ENCODE peak calls at places on chromosome 2, in nine cellular contexts. C is activated CD8-positive, alpha-beta memory T cell treated with anti-CD3 and anti-CD28 coated beads, Interleukin-2, amount 10 ng/mL, durations not matched to agents 7 days and 5 days; W is cerebellar cortex; O is GM12865; A is stimulated activated CD4-positive, alpha-beta T cell treated with anti-CD3 and anti-CD28 coated beads, TNF-alpha, amount 100 ng/mL, for 48 hours; B is GM23338; L is NCI-H1436; P is activated naive CD8-positive, alpha-beta T cell treated with anti-CD3 and anti-CD28 coated beads for 36 hours; Q is retina. S is an unnamed sample.

GRCh38 chr2:240820014-240820606 is at the start of gene KIF1A:
- DNase-seq in C (no peak), W (peak), O (no peak), A (no peak), B (peak), L (peak), P (peak), Q (peak), S (no peak)

GRCh38 chr2:65885266-65885665 is 452.9 kb upstream of the SPRED2 start:
- DNase-seq in C (no peak), W (no peak), O (no peak), A (no peak), B (peak), L (no peak), P (no peak), Q (no peak), S (no peak)

GRCh38 chr2:111703759-111704158 is 180.2 kb downstream of the ANAPC1 start:
- DNase-seq in C (peak), W (no peak), O (no peak), A (no peak), B (no peak), L (no peak), P (no peak), Q (no peak), S (no peak)

GRCh38 chr2:241563981-241564595 is 5.5 kb downstream of the BOK start:
- DNase-seq in C (no peak), W (no peak), O (no peak), A (no peak), B (no peak), L (no peak), P (no peak), Q (no peak), S (no peak)

GRCh38 chr2:164624296-164624695 is 3.0 kb upstream of the GRB14 start:
- DNase-seq in C (no peak), W (no peak), O (no peak), A (no peak), B (peak), L (no peak), P (no peak), Q (no peak), S (no peak)

GRCh38 chr2:233847248-233847898 is 7.0 kb downstream of the HJURP start:
- DNase-seq in C (no peak), W (no peak), O (no peak), A (no peak), B (no peak), L (no peak), P (no peak), Q (no peak), S (no peak)

GRCh38 chr2:208072250-208072892 is 47.0 kb upstream of the PLEKHM3 start:
- DNase-seq in C (peak), W (peak), O (peak), A (peak), B (peak), L (peak), P (peak), Q (peak), S (peak)

GRCh38 chr2:8086796-8087479 is 594.9 kb upstream of the ID2 start:
- DNase-seq in C (no peak), W (no peak), O (no peak), A (no peak), B (no peak), L (no peak), P (no peak), Q (no peak), S (no peak)

GRCh38 chr2:28904295-28904694 is 9.8 kb downstream of the WDR43 start:
- DNase-seq in C (no peak), W (no peak), O (no peak), A (no peak), B (no peak), L (no peak), P (no peak), Q (no peak), S (no peak)

GRCh38 chr2:2597712-2598111 is 266.6 kb upstream of the MYT1L start:
- DNase-seq in C (no peak), W (no peak), O (no peak), A (no peak), B (no peak), L (no peak), P (no peak), Q (no peak), S (no peak)

GRCh38 chr2:94993176-94994062 is 32.1 kb upstream of the MAL start:
- DNase-seq in C (no peak), W (no peak), O (no peak), A (no peak), B (no peak), L (no peak), P (no peak), Q (no peak), S (no peak)

GRCh38 chr2:137435176-137435575 is 529.1 kb upstream of the HNMT start:
- DNase-seq in C (no peak), W (no peak), O (no peak), A (no peak), B (no peak), L (no peak), P (no peak), Q (no peak), S (no peak)

GRCh38 chr2:88329815-88330603 is 122.5 kb downstream of the FOXI3 start:
- DNase-seq in C (no peak), W (no peak), O (peak), A (no peak), B (peak), L (peak), P (no peak), Q (no peak), S (peak)

GRCh38 chr2:4780679-4781078 is 911.5 kb upstream of the SOX11 start:
- DNase-seq in C (no peak), W (no peak), O (no peak), A (no peak), B (no peak), L (no peak), P (no peak), Q (no peak), S (no peak)

GRCh38 chr2:231223458-231223970 is 25.1 kb downstream of the ARMC9 start:
- DNase-seq in C (no peak), W (no peak), O (no peak), A (no peak), B (no peak), L (no peak), P (no peak), Q (no peak), S (no peak)

GRCh38 chr2:63078852-63079606 is 28.4 kb downstream of the OTX1 start:
- DNase-seq in C (no peak), W (peak), O (peak), A (no peak), B (peak), L (peak), P (peak), Q (no peak), S (peak)

GRCh38 chr2:69305712-69306611 is 81.1 kb downstream of the GFPT1 start:
- DNase-seq in C (no peak), W (no peak), O (no peak), A (no peak), B (peak), L (no peak), P (no peak), Q (peak), S (no peak)

GRCh38 chr2:20411361-20411894 is 35.4 kb upstream of the RHOB start:
- DNase-seq in C (peak), W (peak), O (peak), A (peak), B (peak), L (peak), P (peak), Q (peak), S (peak)

GRCh38 chr2:94880507-94880906 is 9.3 kb downstream of the TEKT4 start:
- DNase-seq in C (no peak), W (no peak), O (no peak), A (no peak), B (no peak), L (no peak), P (no peak), Q (no peak), S (no peak)

GRCh38 chr2:75592028-75592427 is 31.3 kb upstream of the EVA1A start:
- DNase-seq in C (no peak), W (no peak), O (peak), A (no peak), B (no peak), L (no peak), P (no peak), Q (no peak), S (no peak)

GRCh38 chr2:215884741-215885140 is 128.6 kb downstream of the MREG start:
- DNase-seq in C (no peak), W (no peak), O (no peak), A (no peak), B (no peak), L (no peak), P (no peak), Q (no peak), S (no peak)

GRCh38 chr2:239106971-239107370 is 259.1 kb downstream of the TWIST2 start:
- DNase-seq in C (no peak), W (no peak), O (no peak), A (no peak), B (no peak), L (no peak), P (no peak), Q (no peak), S (no peak)

GRCh38 chr2:58027029-58027428 is 19.6 kb upstream of the VRK2 start:
- DNase-seq in C (no peak), W (no peak), O (no peak), A (no peak), B (no peak), L (no peak), P (no peak), Q (no peak), S (no peak)

GRCh38 chr2:43131890-43132522 is 94.4 kb downstream of the ZFP36L2 start:
- DNase-seq in C (no peak), W (no peak), O (no peak), A (no peak), B (no peak), L (no peak), P (no peak), Q (no peak), S (no peak)

GRCh38 chr2:12739721-12740254 is 23.1 kb downstream of the TRIB2 start:
- DNase-seq in C (no peak), W (no peak), O (no peak), A (no peak), B (no peak), L (no peak), P (no peak), Q (no peak), S (no peak)

GRCh38 chr2:112811841-112812306 is 24.7 kb downstream of the IL1B start:
- DNase-seq in C (no peak), W (no peak), O (peak), A (no peak), B (no peak), L (no peak), P (peak), Q (no peak), S (no peak)

GRCh38 chr2:184765048-184765881 is 166.9 kb downstream of the ZNF804A start:
- DNase-seq in C (no peak), W (no peak), O (no peak), A (no peak), B (peak), L (no peak), P (no peak), Q (no peak), S (no peak)

GRCh38 chr2:165874445-165875039 is 79.0 kb downstream of the TTC21B start:
- DNase-seq in C (no peak), W (peak), O (peak), A (no peak), B (peak), L (peak), P (no peak), Q (peak), S (peak)

GRCh38 chr2:214410918-214411554 is at the start of gene VWC2L:
- DNase-seq in C (peak), W (peak), O (peak), A (peak), B (peak), L (no peak), P (peak), Q (peak), S (peak)

GRCh38 chr2:68806511-68807109 is 64.6 kb downstream of the BMP10 start:
- DNase-seq in C (no peak), W (no peak), O (no peak), A (no peak), B (no peak), L (no peak), P (no peak), Q (no peak), S (no peak)

S was measured in GM13977.